ENCODE peak calls at places on chromosomes 11 and 22, in ten cellular contexts. P is kidney tubule cell; Y is NCI-H1436; S is foreskin melanocyte; B is kidney epithelial cell; Q is brain microvascular endothelial cell; N is fibroblast of mammary gland; X is stimulated activated CD4-positive, alpha-beta T cell treated with anti-CD3 and anti-CD28 coated beads, Interleukin-4, amount 100 ng/mL, for 1 hour; T is GM03348; E is RPMI7951. M is an unnamed sample.

GRCh38 chr11:35303596-35304392 is 115.6 kb downstream of the SLC1A2 start:
- DNase-seq in P (peak), Y (no peak), S (no peak), B (no peak), Q (peak), N (peak), X (no peak), T (peak), E (peak), M (no peak)

GRCh38 chr11:124717421-124717785 is 22.3 kb upstream of the NRGN start:
- DNase-seq in P (peak), Y (no peak), S (no peak), B (no peak), Q (peak), N (peak), X (no peak), T (no peak), E (peak), M (peak)

GRCh38 chr22:48750282-48750681 is 1077.4 kb downstream of the BRD1 start:
- DNase-seq in P (no peak), Y (no peak), S (no peak), B (no peak), Q (no peak), N (no peak), X (no peak), T (peak), E (no peak), M (no peak)

GRCh38 chr22:48138855-48139254 is 1376.4 kb downstream of the TBC1D22A start:
- DNase-seq in P (no peak), Y (no peak), S (no peak), B (no peak), Q (no peak), N (no peak), X (no peak), T (no peak), E (no peak), M (no peak)

GRCh38 chr22:41801147-41801819 is 804 bp downstream of the CCDC134 start:
- DNase-seq in P (peak), Y (no peak), S (no peak), B (no peak), Q (no peak), N (no peak), X (no peak), T (no peak), E (no peak), M (no peak)

GRCh38 chr11:28457481-28458145 is 349.4 kb downstream of the METTL15 start:
- DNase-seq in P (no peak), Y (no peak), S (no peak), B (no peak), Q (no peak), N (no peak), X (no peak), T (no peak), E (peak), M (no peak)

GRCh38 chr11:88544656-88545280 is 207.2 kb upstream of the CTSC start:
- DNase-seq in P (no peak), Y (no peak), S (no peak), B (no peak), Q (no peak), N (peak), X (no peak), T (peak), E (no peak), M (no peak)

GRCh38 chr11:36073411-36074203 is 129.7 kb downstream of the LDLRAD3 start:
- DNase-seq in P (peak), Y (no peak), S (peak), B (peak), Q (peak), N (peak), X (no peak), T (peak), E (peak), M (peak)

GRCh38 chr22:50145741-50146439 is 24.6 kb upstream of the PANX2 start:
- DNase-seq in P (no peak), Y (no peak), S (no peak), B (no peak), Q (no peak), N (no peak), X (no peak), T (no peak), E (no peak), M (no peak)

GRCh38 chr11:79794484-79795393 is 353.9 kb upstream of the TENM4 start:
- DNase-seq in P (peak), Y (no peak), S (no peak), B (no peak), Q (no peak), N (no peak), X (no peak), T (no peak), E (no peak), M (no peak)

GRCh38 chr11:1936072-1936780 is 10.9 kb upstream of the MRPL23 start:
- DNase-seq in P (no peak), Y (no peak), S (no peak), B (no peak), Q (no peak), N (no peak), X (no peak), T (no peak), E (no peak), M (no peak)

GRCh38 chr11:62909107-62909894 is 11.9 kb downstream of the CHRM1 start:
- DNase-seq in P (peak), Y (peak), S (peak), B (no peak), Q (peak), N (peak), X (no peak), T (peak), E (peak), M (peak)

GRCh38 chr11:117520201-117520600 is 192.5 kb downstream of the CEP164 start:
- DNase-seq in P (peak), Y (no peak), S (no peak), B (no peak), Q (peak), N (peak), X (no peak), T (no peak), E (no peak), M (no peak)

GRCh38 chr11:8477680-8478079 is 116.3 kb downstream of the STK33 start:
- DNase-seq in P (no peak), Y (no peak), S (no peak), B (no peak), Q (no peak), N (no peak), X (no peak), T (no peak), E (no peak), M (no peak)

GRCh38 chr11:75872887-75873416 is 57.9 kb downstream of the UVRAG start:
- DNase-seq in P (no peak), Y (no peak), S (no peak), B (no peak), Q (no peak), N (no peak), X (no peak), T (no peak), E (no peak), M (no peak)

GRCh38 chr11:40149721-40150120 is 1309.7 kb downstream of the LRRC4C start:
- DNase-seq in P (no peak), Y (no peak), S (no peak), B (no peak), Q (no peak), N (no peak), X (no peak), T (no peak), E (no peak), M (no peak)

GRCh38 chr11:129766858-129767604 is 48.6 kb upstream of the TMEM45B start:
- DNase-seq in P (peak), Y (no peak), S (peak), B (no peak), Q (peak), N (peak), X (no peak), T (peak), E (peak), M (no peak)

GRCh38 chr11:120340529-120340928 is 4.3 kb downstream of the ARHGEF12 start:
- DNase-seq in P (no peak), Y (no peak), S (no peak), B (no peak), Q (no peak), N (peak), X (no peak), T (no peak), E (no peak), M (no peak)

GRCh38 chr11:114984611-114985163 is 306.4 kb downstream of the NXPE2 start:
- DNase-seq in P (no peak), Y (no peak), S (no peak), B (no peak), Q (no peak), N (no peak), X (no peak), T (no peak), E (no peak), M (no peak)

GRCh38 chr22:27125539-27125938 is 468.2 kb downstream of the MIAT start:
- DNase-seq in P (peak), Y (no peak), S (no peak), B (no peak), Q (no peak), N (no peak), X (no peak), T (no peak), E (no peak), M (no peak)